ENCODE peak calls at places on chromosomes 3 and 15, in eight cellular contexts. L is Kasumi-1; M is stromal cell of bone marrow; B is fibroblast of the aortic adventitia; J is adipocyte; I is stimulated activated CD4-positive, alpha-beta T cell treated with anti-CD3 and anti-CD28 coated beads, Interleukin-2, amount 100 ng/mL, for 48 hours; A is Ammon's horn; X is AG09319. T is an unnamed sample.

GRCh38 chr3:65785065-65785645 is 253.6 kb downstream of the MAGI1 start:
- DNase-seq in L (peak), M (peak), B (peak), J (peak), I (no peak), A (peak), X (peak), T (no peak)

GRCh38 chr3:63950698-63951097 is 38.5 kb upstream of the SCAANT1 start:
- DNase-seq in L (no peak), M (no peak), B (no peak), J (no peak), I (no peak), A (no peak), X (no peak), T (no peak)

GRCh38 chr15:70519004-70519365 is 244.4 kb downstream of the UACA start:
- DNase-seq in L (no peak), M (no peak), B (no peak), J (no peak), I (no peak), A (no peak), X (no peak), T (no peak)

GRCh38 chr15:96264801-96265515 is 65.5 kb upstream of the NR2F2 start:
- DNase-seq in L (no peak), M (no peak), B (peak), J (peak), I (no peak), A (no peak), X (no peak), T (no peak)

GRCh38 chr15:62403164-62403809 is 238.2 kb upstream of the C2CD4B start:
- DNase-seq in L (no peak), M (no peak), B (peak), J (peak), I (no peak), A (no peak), X (no peak), T (no peak)

GRCh38 chr15:33309602-33310276 is 1.0 kb upstream of the RYR3 start:
- DNase-seq in L (no peak), M (no peak), B (no peak), J (no peak), I (no peak), A (peak), X (no peak), T (no peak)

GRCh38 chr3:183328823-183329222 is 75.8 kb downstream of the B3GNT5 start:
- DNase-seq in L (no peak), M (no peak), B (peak), J (no peak), I (no peak), A (no peak), X (no peak), T (no peak)

GRCh38 chr3:89306535-89306934 is 199.1 kb downstream of the EPHA3 start:
- DNase-seq in L (no peak), M (peak), B (peak), J (no peak), I (no peak), A (no peak), X (no peak), T (no peak)

GRCh38 chr3:175911937-175912336 is 1052.8 kb downstream of the NAALADL2 start:
- DNase-seq in L (no peak), M (no peak), B (no peak), J (no peak), I (no peak), A (no peak), X (no peak), T (no peak)

GRCh38 chr15:69593981-69594966 is 141.7 kb downstream of the RPLP1 start:
- DNase-seq in L (peak), M (peak), B (peak), J (peak), I (no peak), A (peak), X (no peak), T (peak)

GRCh38 chr15:92714071-92714456 is 58.5 kb upstream of the FAM174B start:
- DNase-seq in L (no peak), M (peak), B (peak), J (peak), I (no peak), A (peak), X (no peak), T (no peak)

GRCh38 chr3:72448858-72449257 is 399.4 kb downstream of the SHQ1 start:
- DNase-seq in L (no peak), M (no peak), B (no peak), J (peak), I (no peak), A (no peak), X (no peak), T (no peak)

GRCh38 chr3:31758342-31758741 is 222.7 kb downstream of the OSBPL10 start:
- DNase-seq in L (no peak), M (no peak), B (no peak), J (no peak), I (no peak), A (no peak), X (no peak), T (no peak)

GRCh38 chr3:37668831-37669610 is 192.7 kb upstream of the CTDSPL start:
- DNase-seq in L (no peak), M (no peak), B (no peak), J (no peak), I (no peak), A (no peak), X (no peak), T (peak)

GRCh38 chr3:46729038-46729437 is 11.4 kb upstream of the PRSS50 start:
- DNase-seq in L (no peak), M (no peak), B (no peak), J (no peak), I (no peak), A (no peak), X (no peak), T (no peak)

GRCh38 chr3:53604232-53604631 is 109.8 kb downstream of the CACNA1D start:
- DNase-seq in L (no peak), M (no peak), B (no peak), J (no peak), I (no peak), A (no peak), X (no peak), T (no peak)

GRCh38 chr15:58357529-58358476 is 74.0 kb upstream of the LIPC start:
- DNase-seq in L (no peak), M (no peak), B (peak), J (no peak), I (no peak), A (no peak), X (no peak), T (no peak)

GRCh38 chr15:40845036-40845435 is 1.2 kb downstream of the SPINT1 start:
- DNase-seq in L (no peak), M (no peak), B (no peak), J (no peak), I (no peak), A (no peak), X (no peak), T (no peak)

GRCh38 chr3:126034481-126035361 is 49.2 kb downstream of the SLC41A3 start:
- DNase-seq in L (no peak), M (no peak), B (peak), J (no peak), I (no peak), A (no peak), X (no peak), T (no peak)

GRCh38 chr3:195063596-195064193 is 207.3 kb downstream of the XXYLT1 start:
- DNase-seq in L (no peak), M (no peak), B (no peak), J (no peak), I (no peak), A (no peak), X (no peak), T (no peak)

GRCh38 chr15:70014860-70015490 is 82.7 kb downstream of the TLE3 start:
- DNase-seq in L (no peak), M (no peak), B (no peak), J (no peak), I (no peak), A (no peak), X (no peak), T (no peak)

GRCh38 chr3:97830627-97831026 is 8.8 kb downstream of the CRYBG3 start:
- DNase-seq in L (no peak), M (no peak), B (peak), J (no peak), I (no peak), A (no peak), X (no peak), T (no peak)

GRCh38 chr15:81293728-81294500 is 30.0 kb downstream of the STARD5 start:
- DNase-seq in L (peak), M (no peak), B (no peak), J (no peak), I (peak), A (peak), X (no peak), T (no peak)

GRCh38 chr3:10279384-10280176 is 13.2 kb downstream of the GHRL start:
- DNase-seq in L (no peak), M (no peak), B (no peak), J (no peak), I (no peak), A (no peak), X (no peak), T (no peak)

GRCh38 chr3:149395107-149396089 is 17.9 kb upstream of the TM4SF1 start:
- DNase-seq in L (no peak), M (peak), B (peak), J (peak), I (no peak), A (no peak), X (no peak), T (no peak)

GRCh38 chr3:86792316-86792715 is 198.6 kb downstream of the VGLL3 start:
- DNase-seq in L (no peak), M (no peak), B (peak), J (peak), I (no peak), A (no peak), X (no peak), T (no peak)

GRCh38 chr15:74489518-74490338 is 28.8 kb upstream of the UBL7 start:
- DNase-seq in L (peak), M (no peak), B (peak), J (peak), I (peak), A (peak), X (peak), T (peak)

GRCh38 chr15:81184188-81184587 is 12.5 kb upstream of the IL16 start:
- DNase-seq in L (no peak), M (peak), B (no peak), J (peak), I (no peak), A (peak), X (no peak), T (no peak)

GRCh38 chr3:5006755-5007202 is 27.5 kb downstream of the BHLHE40 start:
- DNase-seq in L (peak), M (no peak), B (no peak), J (no peak), I (peak), A (no peak), X (no peak), T (no peak)

GRCh38 chr15:40829155-40829554 is 647 bp upstream of the PPP1R14D start:
- DNase-seq in L (no peak), M (no peak), B (no peak), J (no peak), I (no peak), A (no peak), X (no peak), T (no peak)

GRCh38 chr15:52481915-52482314 is 46.8 kb downstream of the MYO5A start:
- DNase-seq in L (peak), M (peak), B (peak), J (peak), I (no peak), A (peak), X (no peak), T (no peak)

GRCh38 chr3:113557374-113557773 is 25.0 kb downstream of the SIDT1 start:
- DNase-seq in L (no peak), M (no peak), B (peak), J (peak), I (no peak), A (no peak), X (no peak), T (no peak)

GRCh38 chr3:149495581-149496125 is 21.2 kb downstream of the TM4SF4 start:
- DNase-seq in L (no peak), M (no peak), B (no peak), J (no peak), I (no peak), A (no peak), X (no peak), T (no peak)